ENCODE peak calls at places on chromosomes 13 and 19, in nine cellular contexts. D is WTC11; W is breast epithelium; J is endothelial cell; O is colonic mucosa; H is astrocyte of the cerebellum; K is dorsolateral prefrontal cortex; Y is activated CD8-positive, alpha-beta T cell treated with anti-CD3 and anti-CD28 coated beads for 36 hours; B is cardiac muscle cell. G is an unnamed sample.

GRCh38 chr19:38441660-38442348 is 8.3 kb downstream of the RYR1 start:
- DNase-seq in O (no peak), H (no peak), J (peak), K (no peak), B (peak), W (no peak), D (peak), Y (peak), G (peak)

GRCh38 chr13:48562296-48563066 is 29.6 kb upstream of the RCBTB2 start:
- DNase-seq in O (no peak), J (no peak), Y (peak), W (no peak), K (no peak), D (no peak), B (no peak), H (no peak), G (no peak)

GRCh38 chr19:38037151-38037611 is 130.2 kb downstream of the SIPA1L3 start:
- DNase-seq in D (no peak), H (no peak), B (no peak), K (no peak), W (no peak), Y (no peak), J (no peak), O (no peak), G (no peak)

GRCh38 chr13:29472317-29472961 is 123.0 kb downstream of the SLC7A1 start:
- DNase-seq in J (peak), K (no peak), O (peak), D (peak), H (peak), B (peak), W (no peak), Y (peak), G (peak)

GRCh38 chr19:49588370-49589122 is 2.4 kb upstream of the PRR12 start:
- DNase-seq in W (no peak), B (no peak), D (no peak), O (peak), K (no peak), Y (peak), H (no peak), J (no peak), G (no peak)

GRCh38 chr19:45922281-45922680 is 7.7 kb upstream of the NANOS2 start:
- DNase-seq in O (no peak), J (no peak), W (no peak), K (no peak), Y (peak), D (peak), B (no peak), H (no peak), G (no peak)

GRCh38 chr19:10219678-10220077 is 11.5 kb downstream of the S1PR2 start:
- DNase-seq in D (peak), O (no peak), J (no peak), K (no peak), W (no peak), Y (peak), B (peak), H (no peak), G (peak)

GRCh38 chr13:77580748-77581147 is 45.2 kb downstream of the SCEL start:
- DNase-seq in O (no peak), K (no peak), D (no peak), H (no peak), Y (no peak), J (no peak), B (no peak), W (no peak), G (no peak)

GRCh38 chr19:18674616-18675015 is 8.9 kb upstream of the CRTC1 start:
- DNase-seq in K (peak), H (no peak), D (no peak), W (no peak), J (no peak), B (no peak), O (no peak), Y (no peak), G (no peak)

GRCh38 chr19:19115954-19116353 is 22.3 kb downstream of the TMEM161A start:
- DNase-seq in J (peak), D (peak), Y (peak), B (peak), O (peak), K (no peak), W (no peak), H (no peak), G (peak)

GRCh38 chr13:33405371-33405770 is 119.8 kb upstream of the STARD13 start:
- DNase-seq in W (no peak), D (no peak), K (no peak), J (no peak), O (no peak), H (no peak), Y (no peak), B (no peak), G (no peak)

GRCh38 chr13:43797869-43798268 is 11.1 kb upstream of the ENOX1 start:
- DNase-seq in H (no peak), J (no peak), B (peak), K (no peak), W (no peak), D (no peak), Y (no peak), O (no peak), G (peak)

GRCh38 chr13:51867062-51867461 is 5.3 kb downstream of the CCDC70 start:
- DNase-seq in K (no peak), O (no peak), B (no peak), Y (no peak), J (no peak), H (no peak), W (no peak), D (no peak), G (no peak)

DNA sequence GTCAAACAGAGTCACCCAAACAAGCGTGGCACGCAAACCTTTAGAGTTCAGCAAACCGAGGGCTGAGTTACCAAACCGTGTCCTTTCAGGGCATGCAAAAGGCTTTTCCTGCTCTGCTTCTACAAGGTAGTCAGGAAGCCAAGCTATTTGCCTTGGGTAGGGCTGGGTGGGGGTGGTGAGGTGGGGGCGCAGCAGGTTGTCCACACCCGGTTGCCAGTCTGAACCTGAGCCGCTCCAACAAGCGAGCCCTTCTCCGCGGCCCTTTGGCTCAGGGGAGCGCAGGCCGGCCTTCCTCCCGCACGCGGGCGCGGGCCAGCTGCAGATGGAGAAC is 347 bp upstream of the CLDN10 start:
- DNase-seq in J (no peak), D (no peak), Y (no peak), W (no peak), O (no peak), H (no peak), B (no peak), K (no peak), G (no peak)
- TF ChIP-seq CTCF in J (no peak), D (no peak), Y (no peak), W (no peak), O (no peak), H (no peak), B (no peak), K (no peak), G (no peak)

GRCh38 chr19:5567360-5567970 is at the start of gene TINCR:
- DNase-seq in D (peak), B (no peak), H (no peak), Y (no peak), K (no peak), J (peak), O (no peak), W (no peak), G (no peak)
- TF ChIP-seq CTCF in D (no peak), B (peak), H (no peak), Y (peak), K (no peak), J (no peak), O (no peak), W (no peak), G (no peak)

GRCh38 chr19:7933828-7934725 is 8.1 kb upstream of the CTXN1 start:
- DNase-seq in B (no peak), W (no peak), D (no peak), H (no peak), O (peak), J (no peak), K (no peak), Y (no peak), G (no peak)

GRCh38 chr19:7932930-7933300 is 7.0 kb upstream of the CTXN1 start:
- DNase-seq in J (no peak), B (no peak), H (no peak), W (no peak), Y (no peak), O (no peak), D (no peak), K (no peak), G (no peak)

GRCh38 chr19:7932276-7932929 is 6.5 kb upstream of the CTXN1 start:
- DNase-seq in H (no peak), O (no peak), D (no peak), W (no peak), Y (no peak), J (no peak), K (no peak), B (no peak), G (no peak)

GRCh38 chr19:7934766-7935165 is 8.7 kb downstream of the TIMM44 start:
- DNase-seq in H (no peak), B (no peak), W (no peak), D (no peak), O (no peak), K (no peak), J (no peak), Y (no peak), G (no peak)

DNA sequence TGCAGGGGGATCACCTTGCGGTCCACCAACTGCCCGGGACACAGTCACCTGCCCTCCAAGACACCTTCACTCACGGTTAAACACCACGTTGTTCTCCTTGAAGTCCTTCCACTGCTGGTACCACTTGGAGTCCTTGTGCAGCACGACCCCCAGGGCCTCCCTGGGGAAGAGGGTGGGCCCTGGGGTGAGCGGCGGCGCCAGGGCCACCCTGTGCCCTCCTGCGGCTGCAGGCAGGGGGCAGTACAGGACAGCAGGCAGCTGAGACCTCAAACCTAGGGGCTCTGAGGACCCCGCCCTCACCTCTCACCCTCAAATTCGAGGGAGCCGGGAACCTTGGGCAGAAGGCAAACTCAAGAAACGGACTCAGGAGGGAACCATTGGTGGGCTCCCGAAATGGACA is 7.5 kb upstream of the CTXN1 start:
- DNase-seq in K (no peak), D (no peak), O (no peak), W (no peak), B (no peak), Y (no peak), H (no peak), J (no peak), G (no peak)
- TF ChIP-seq CTCF in K (no peak), D (no peak), O (no peak), W (no peak), B (peak), Y (peak), H (peak), J (peak), G (peak)

DNA sequence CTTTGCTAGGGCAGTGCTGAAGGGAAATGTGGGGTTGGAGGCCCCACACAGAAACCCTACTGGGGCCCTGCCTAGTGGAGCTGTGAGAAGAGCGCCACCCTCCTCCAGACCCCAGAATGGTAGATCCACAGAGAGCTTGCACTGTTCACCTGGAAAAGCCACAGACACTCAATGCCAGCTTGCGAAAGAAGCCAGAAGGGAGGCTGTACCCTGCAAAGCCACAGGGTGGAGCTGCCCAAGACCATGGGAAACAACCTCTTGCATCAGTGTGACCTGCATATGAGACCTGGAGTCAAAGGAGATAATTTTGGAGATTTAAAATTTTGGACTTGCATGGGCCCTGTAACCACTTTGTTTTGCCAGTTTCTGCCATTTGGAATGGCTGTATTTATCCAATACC is 615.4 kb upstream of the MIR17HG start:
- DNase-seq in B (no peak), D (peak), H (no peak), J (peak), O (no peak), Y (peak), W (no peak), K (no peak), G (no peak)
- TF ChIP-seq CTCF in B (no peak), D (no peak), H (no peak), J (no peak), O (no peak), Y (no peak), W (no peak), K (no peak), G (no peak)

G was measured in cardiac fibroblast.